ENCODE peak calls at places on chromosomes 13 and 19, in seven cellular contexts. X is thoracic aorta, U is kidney epithelial cell, Y is ovary, D is WERI-Rb-1, C is HL-60, P is SK-N-SH. V is an unnamed sample.
A peak's percentile ranks its signal among the peaks of the same experiment; 100 is the strongest.

GRCh38 chr19:36092566-36092965 is 18.4 kb upstream of the OVOL3 start:
- DNase-seq in D (no peak), U (no peak), C (no peak), P (no peak), Y (no peak), X (no peak), V (no peak)

GRCh38 chr19:51689751-51690358 is 3.3 kb upstream of the SPACA6 start:
- DNase-seq in C (no peak), P (peak; percentile 77), U (no peak), D (peak; percentile 76), Y (peak; percentile 77), X (no peak), V (peak; percentile 67)

GRCh38 chr19:33482486-33482885 is 39.1 kb downstream of the PEPD start:
- DNase-seq in C (no peak), X (no peak), Y (no peak), D (no peak), P (no peak), U (no peak), V (no peak)

GRCh38 chr13:40518481-40518882 is 148.0 kb downstream of the FOXO1 start:
- DNase-seq in X (no peak), D (no peak), P (no peak), U (peak; percentile 47), Y (no peak), C (no peak), V (no peak)

GRCh38 chr19:33426621-33427475 is 53.3 kb downstream of the CEBPG start:
- DNase-seq in C (no peak), D (peak; percentile 80), Y (no peak), P (no peak), X (no peak), U (no peak), V (peak; percentile 4)

GRCh38 chr19:54707932-54708331 is 16.3 kb upstream of the KIR3DL3 start:
- DNase-seq in D (no peak), Y (no peak), C (no peak), U (no peak), P (no peak), X (no peak), V (no peak)

GRCh38 chr13:32443111-32443510 is 15.2 kb upstream of the N4BP2L1 start:
- DNase-seq in P (peak; percentile 38), Y (no peak), D (peak; percentile 29), X (no peak), C (peak; percentile 60), U (no peak), V (peak; percentile 27)

GRCh38 chr19:33459691-33460090 is 61.9 kb downstream of the PEPD start:
- DNase-seq in P (no peak), X (no peak), D (no peak), U (no peak), Y (no peak), C (no peak), V (no peak)

GRCh38 chr13:35107535-35107934 is 165.5 kb downstream of the NBEA start:
- DNase-seq in Y (no peak), X (no peak), P (no peak), D (no peak), U (no peak), C (no peak), V (no peak)

GRCh38 chr13:51797664-51798488 is 6.1 kb downstream of the DHRS12 start:
- DNase-seq in U (no peak), C (peak; percentile 67), D (peak; percentile 68), P (peak; percentile 76), Y (no peak), X (no peak), V (peak; percentile 73)

GRCh38 chr13:28754698-28755545 is 36.2 kb upstream of the SLC46A3 start:
- DNase-seq in D (no peak), X (no peak), P (peak; percentile 38), Y (no peak), C (peak; percentile 13), U (no peak), V (no peak)

GRCh38 chr19:55820037-55820436 is 11.8 kb downstream of the NLRP11 start:
- DNase-seq in P (no peak), X (no peak), C (no peak), D (no peak), Y (no peak), U (no peak), V (no peak)

GRCh38 chr19:30855475-30855874 is 483.3 kb downstream of the ZNF536 start:
- DNase-seq in U (no peak), D (no peak), Y (no peak), X (no peak), P (no peak), C (no peak), V (no peak)

GRCh38 chr19:2602391-2603181 is 99.9 kb downstream of the GNG7 start:
- DNase-seq in U (peak; percentile 42), Y (peak; percentile 88), C (no peak), P (peak; percentile 87), X (peak; percentile 76), D (no peak), V (peak; percentile 77)

GRCh38 chr13:47426126-47426849 is 529.4 kb upstream of the HTR2A start:
- DNase-seq in D (no peak), U (peak; percentile 19), Y (no peak), P (no peak), C (no peak), X (no peak), V (no peak)

GRCh38 chr13:73745190-73745589 is 389.0 kb downstream of the KLF12 start:
- DNase-seq in X (no peak), Y (no peak), P (no peak), D (no peak), C (no peak), U (no peak), V (no peak)

GRCh38 chr19:29714371-29714952 is 599 bp downstream of the C19orf12 start:
- DNase-seq in D (peak; percentile 23), C (no peak), P (no peak), X (no peak), Y (no peak), U (no peak), V (no peak)

GRCh38 chr19:13207237-13208130 is 57.3 kb downstream of the IER2 start:
- DNase-seq in P (no peak), Y (peak; percentile 43), U (no peak), C (no peak), D (no peak), X (no peak), V (no peak)

GRCh38 chr13:36302289-36302688 is 4.7 kb upstream of the CCDC169 start:
- DNase-seq in X (no peak), D (no peak), C (no peak), P (no peak), Y (no peak), U (no peak), V (no peak)

GRCh38 chr13:43478178-43478577 is 308.6 kb downstream of the ENOX1 start:
- DNase-seq in Y (no peak), U (no peak), P (no peak), D (no peak), X (no peak), C (no peak), V (no peak)

GRCh38 chr13:35621989-35622388 is 145.5 kb upstream of the MAB21L1 start:
- DNase-seq in P (no peak), C (no peak), Y (no peak), X (no peak), U (no peak), D (no peak), V (peak; percentile 26)

GRCh38 chr19:48344892-48345291 is 18.8 kb downstream of the TMEM143 start:
- DNase-seq in Y (no peak), D (peak; percentile 66), C (no peak), X (no peak), P (no peak), U (no peak), V (no peak)

GRCh38 chr13:32587014-32587773 is 942 bp downstream of the PDS5B start:
- DNase-seq in U (no peak), P (peak; percentile 86), D (peak; percentile 74), C (peak; percentile 71), X (peak; percentile 25), Y (peak; percentile 80), V (peak; percentile 85)

GRCh38 chr19:48970923-48971395 is 5.8 kb downstream of the FTL start:
- DNase-seq in X (no peak), P (peak; percentile 87), C (peak; percentile 79), U (no peak), D (peak; percentile 80), Y (peak; percentile 85), V (peak; percentile 93)

GRCh38 chr13:31588331-31588730 is 151.0 kb upstream of the RXFP2 start:
- DNase-seq in P (no peak), Y (no peak), X (no peak), D (no peak), U (peak; percentile 14), C (no peak), V (no peak)

GRCh38 chr19:13366529-13367143 is 139.6 kb downstream of the CACNA1A start:
- DNase-seq in Y (no peak), D (no peak), P (peak; percentile 27), C (no peak), U (no peak), X (no peak), V (no peak)

DNA sequence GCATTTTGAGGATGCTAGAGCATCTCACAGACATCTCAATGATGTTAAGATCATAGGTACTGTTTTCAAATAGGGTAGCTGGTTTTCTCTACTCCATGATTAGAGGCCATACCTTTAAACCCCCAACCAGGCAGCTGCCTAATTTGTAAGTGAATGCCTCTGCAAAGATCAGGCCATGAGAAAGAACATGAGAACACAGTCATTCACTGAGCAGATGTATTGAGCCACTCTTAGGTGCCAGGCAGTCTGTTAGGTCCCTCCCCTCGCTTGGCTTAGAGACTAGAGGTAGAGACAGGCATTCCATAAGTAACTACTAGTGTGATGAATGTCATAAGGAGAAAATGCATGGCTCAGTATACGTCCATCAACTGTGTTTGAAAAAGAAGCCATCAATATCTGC is 410.0 kb downstream of the FGF9 start:
- DNase-seq in D (no peak), C (no peak), X (no peak), U (no peak), Y (no peak), P (no peak), V (no peak)
- TF ChIP-seq CTCF in D (no peak), C (no peak), X (no peak), U (no peak), Y (no peak), P (no peak), V (no peak)

GRCh38 chr19:46471116-46471733 is at the start of gene PNMA8A:
- DNase-seq in U (no peak), D (peak; percentile 87), X (peak; percentile 61), P (peak; percentile 97), Y (peak; percentile 78), C (no peak), V (peak; percentile 88)
- H3K27me3 ChIP-seq in U (no peaks in the 10 kb centered on the region), D (no peaks in the 10 kb centered on the region), X (no peaks in the 10 kb centered on the region), P (no peaks in the 10 kb centered on the region), Y (no peaks in the 10 kb centered on the region), C (peaks cover 16% of the 10 kb centered on the region), V (no peaks in the 10 kb centered on the region)

DNA sequence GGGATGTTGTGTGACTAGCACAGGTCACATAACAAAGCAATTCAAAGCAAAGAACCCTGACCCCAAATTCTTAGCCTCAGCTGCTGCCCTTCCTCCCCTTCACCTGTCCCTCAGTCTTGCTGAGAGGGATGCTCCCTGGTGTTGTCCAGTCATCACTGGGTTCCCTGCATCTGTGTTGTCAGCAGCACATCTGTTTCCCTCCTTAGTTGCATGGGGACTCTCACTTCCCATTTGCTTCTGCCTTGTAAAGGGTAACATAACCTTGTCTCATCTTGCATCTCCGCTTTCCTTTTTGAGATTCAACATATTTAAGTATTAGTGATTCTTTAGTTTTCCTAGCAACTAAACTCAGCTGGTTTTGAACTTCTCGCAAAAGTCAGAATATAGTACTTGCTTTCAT is 54.0 kb downstream of the SPATA13 start:
- DNase-seq in C (no peak), D (no peak), P (no peak), Y (no peak), U (no peak), X (no peak), V (no peak)
- H3K4me3 ChIP-seq in C (no peak overlapping the region), D (no peak overlapping the region), P (no peak overlapping the region), Y (no peak overlapping the region), U (no peak overlapping the region), X (no peak overlapping the region), V (no peak overlapping the region)

GRCh38 chr13:81539643-81540150 is 1198.8 kb upstream of the SPRY2 start:
- DNase-seq in C (no peak), D (no peak), U (no peak), Y (no peak), P (no peak), X (no peak), V (no peak)

GRCh38 chr13:81540777-81541176 is 1199.9 kb upstream of the SPRY2 start:
- DNase-seq in P (peak; percentile 1), D (no peak), C (no peak), Y (no peak), U (no peak), X (no peak), V (peak; percentile 19)
- TF ChIP-seq CTCF in P (peak; percentile 55), D (no peak), C (peak; percentile 14), Y (no peak), U (peak; percentile 43), X (no peak), V (peak; percentile 59)

V was measured in BE2C.